ENCODE peak calls at places on chromosome 7, in four cellular contexts. B is foreskin fibroblast, Y is HFF-Myc, L is tibial nerve. A is an unnamed sample.

GRCh38 chr7:85774931-85775330 is 588.1 kb upstream of the SEMA3D start:
- DNase-seq in L (no peak), B (no peak), Y (no peak), A (no peak)

GRCh38 chr7:39386718-39387117 is 179.5 kb upstream of the YAE1 start:
- DNase-seq in L (no peak), Y (no peak), B (no peak), A (no peak)

GRCh38 chr7:27576360-27576944 is 86.2 kb downstream of the HIBADH start:
- DNase-seq in B (peak), Y (peak), L (peak), A (no peak)

GRCh38 chr7:111011500-111011899 is 79.4 kb upstream of the LRRN3 start:
- DNase-seq in Y (no peak), L (no peak), B (no peak), A (no peak)

GRCh38 chr7:74709880-74710671 is 52.6 kb downstream of the GTF2I start:
- DNase-seq in B (no peak), L (no peak), Y (no peak), A (no peak)

GRCh38 chr7:116218051-116218645 is 7.8 kb downstream of the TES start:
- DNase-seq in B (peak), Y (peak), L (no peak), A (no peak)

GRCh38 chr7:41820117-41820671 is 117.3 kb upstream of the INHBA start:
- DNase-seq in B (peak), Y (no peak), L (no peak), A (no peak)

GRCh38 chr7:100472854-100473499 is 6.0 kb downstream of the TSC22D4 start:
- DNase-seq in Y (no peak), L (no peak), B (no peak), A (peak)

GRCh38 chr7:44486693-44487092 is 3.8 kb downstream of the NUDCD3 start:
- DNase-seq in Y (no peak), L (no peak), B (peak), A (no peak)

GRCh38 chr7:102292813-102293798 is 6.4 kb downstream of the SH2B2 start:
- DNase-seq in Y (no peak), B (no peak), L (no peak), A (no peak)

GRCh38 chr7:150383710-150384397 is 4.7 kb downstream of the ZNF775 start:
- DNase-seq in Y (no peak), L (peak), B (no peak), A (no peak)

GRCh38 chr7:55074008-55074499 is 55.2 kb downstream of the EGFR start:
- DNase-seq in B (peak), L (no peak), Y (peak), A (no peak)

GRCh38 chr7:11642841-11643240 is 189.2 kb downstream of the THSD7A start:
- DNase-seq in L (no peak), Y (no peak), B (no peak), A (no peak)

GRCh38 chr7:26404189-26404996 is 112.7 kb downstream of the SNX10 start:
- DNase-seq in L (no peak), B (no peak), Y (no peak), A (no peak)

GRCh38 chr7:155234950-155235789 is 62.5 kb upstream of the INSIG1 start:
- DNase-seq in L (no peak), Y (no peak), B (no peak), A (no peak)

GRCh38 chr7:106187613-106188350 is 75.7 kb upstream of the SYPL1 start:
- DNase-seq in B (no peak), L (no peak), Y (no peak), A (no peak)

GRCh38 chr7:4842302-4843064 is 19.3 kb downstream of the PAPOLB start:
- DNase-seq in B (no peak), L (no peak), Y (no peak), A (no peak)

GRCh38 chr7:29344334-29344978 is 149.9 kb downstream of the CHN2 start:
- DNase-seq in L (no peak), Y (no peak), B (no peak), A (no peak)

DNA sequence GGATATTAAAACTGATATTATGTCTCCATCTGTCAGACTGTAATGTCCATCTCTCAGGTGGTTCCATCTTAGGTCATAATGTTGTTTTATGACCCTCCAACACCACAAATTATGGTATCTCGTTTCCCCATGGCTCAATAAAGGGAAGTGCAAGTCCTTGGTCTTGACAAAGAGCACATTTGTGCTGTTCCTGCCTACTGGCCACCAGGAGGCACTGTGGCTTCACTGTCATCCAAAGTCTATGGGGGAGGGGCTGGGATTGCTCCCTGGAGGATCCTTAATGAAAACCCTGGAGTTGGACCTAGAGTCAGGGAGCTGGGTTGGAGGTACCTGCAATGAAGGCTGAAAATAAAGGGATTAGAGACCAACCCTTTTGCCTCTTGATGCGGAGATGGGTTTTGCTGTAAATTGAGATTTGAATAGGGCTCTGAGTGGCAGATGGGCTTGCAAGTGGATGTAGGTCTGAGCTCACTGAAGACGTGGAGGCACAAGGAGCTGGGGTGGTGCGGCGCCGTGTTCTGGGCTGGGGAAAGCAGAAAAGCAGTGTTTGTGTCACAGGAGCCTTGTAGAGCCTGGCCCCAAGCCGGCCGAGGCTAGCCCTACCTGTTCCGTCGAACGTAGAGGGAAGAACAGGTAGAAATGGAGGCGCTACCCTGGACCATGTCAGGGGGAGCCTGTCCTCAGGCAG is 180.5 kb upstream of the PRSS58 start:
- DNase-seq in Y (no peak), L (no peak), B (peak), A (no peak)
- TF ChIP-seq CTCF in Y (peak), L (no peak), B (peak), A (peak)

DNA sequence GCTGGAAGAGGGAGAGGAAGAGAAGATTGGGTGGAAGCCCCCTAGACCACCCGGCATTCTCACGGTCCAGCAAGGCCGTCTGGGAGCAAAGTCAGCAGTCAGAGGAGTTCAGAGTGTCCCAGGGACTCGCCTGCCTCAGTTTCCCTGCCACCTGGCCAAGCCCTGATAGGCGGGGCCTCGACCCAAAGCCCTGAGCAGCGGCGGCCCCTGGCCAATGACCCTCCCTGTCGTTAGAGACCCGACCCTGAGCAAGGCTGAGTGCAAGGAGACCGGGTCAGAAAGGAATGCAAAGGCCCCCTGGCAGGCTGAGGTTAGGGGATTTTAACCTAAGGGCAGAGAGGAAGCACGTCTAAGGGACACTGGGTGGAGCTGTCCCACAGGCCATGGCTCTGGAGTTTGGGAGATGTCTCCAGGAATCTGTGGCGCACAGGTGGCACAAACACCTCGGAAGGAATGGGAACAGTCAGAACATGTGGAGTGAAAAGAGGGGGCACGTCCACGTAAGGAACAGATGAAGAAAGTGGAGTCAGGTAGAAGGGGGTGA is 196.8 kb upstream of the PDE1C start:
- DNase-seq in B (no peak), L (no peak), Y (no peak), A (no peak)
- TF ChIP-seq CTCF in B (no peak), L (no peak), Y (no peak), A (no peak)

GRCh38 chr7:1042161-1042833 is 2.0 kb upstream of the GPR146 start:
- DNase-seq in B (no peak), Y (no peak), L (no peak), A (no peak)

GRCh38 chr7:1045038-1045726 is 836 bp downstream of the GPR146 start:
- DNase-seq in Y (no peak), B (no peak), L (no peak), A (no peak)

GRCh38 chr7:1045727-1046063 is 1.3 kb downstream of the GPR146 start:
- DNase-seq in L (no peak), B (no peak), Y (no peak), A (no peak)

GRCh38 chr7:1043552-1044188 is 676 bp upstream of the GPR146 start:
- DNase-seq in B (no peak), L (no peak), Y (no peak), A (no peak)

DNA sequence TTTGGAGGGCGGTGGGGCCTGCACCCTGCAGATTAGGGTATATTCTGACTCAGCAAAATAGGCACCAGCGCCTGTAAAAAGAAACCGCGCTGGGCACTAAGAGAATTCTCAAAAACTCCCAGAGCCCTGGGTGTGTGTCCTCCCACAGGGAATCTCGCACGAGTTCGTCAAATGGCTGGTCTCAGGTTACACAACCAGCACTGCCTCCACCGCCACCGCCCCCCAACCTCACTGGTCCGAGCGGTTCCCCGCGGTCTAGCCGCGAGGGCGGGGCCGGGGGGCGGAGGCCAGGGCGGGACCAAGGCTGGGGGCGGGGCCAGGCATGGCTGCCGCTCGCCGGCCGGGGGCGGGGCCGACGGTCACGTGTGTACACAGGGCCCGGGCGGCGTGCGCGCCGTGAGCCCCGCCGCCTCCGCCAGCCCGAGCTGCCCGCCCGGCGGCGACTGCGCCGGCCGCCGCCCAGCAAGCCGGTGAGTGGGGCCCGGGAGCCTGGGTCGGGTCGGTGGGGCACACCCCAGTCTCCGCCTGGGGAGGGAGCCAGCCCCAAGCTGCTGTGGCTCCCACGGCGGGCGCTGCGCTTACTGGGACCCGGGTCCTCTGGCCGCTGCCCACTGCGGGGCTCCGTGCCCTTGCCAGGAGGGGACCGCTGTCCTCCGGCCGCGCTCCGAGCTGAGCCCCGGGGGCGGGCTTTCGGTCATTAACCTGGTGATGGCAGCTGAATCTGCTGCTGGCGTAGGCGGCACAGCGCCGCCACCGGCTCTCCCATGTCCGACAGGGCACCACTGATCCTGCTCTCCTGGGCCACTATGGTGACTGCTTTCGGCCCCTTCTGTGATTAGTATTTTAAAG is at the start of gene GPR146:
- DNase-seq in L (peak), Y (peak), B (peak), A (peak)
- TF ChIP-seq CTCF in L (peak), Y (peak), B (peak), A (peak)

GRCh38 chr7:90412458-90413184 is 9.4 kb downstream of the CLDN12 start:
- DNase-seq in B (no peak), L (no peak), Y (no peak), A (no peak)
- TF ChIP-seq CTCF in B (no peak), L (no peak), Y (peak), A (no peak)

DNA sequence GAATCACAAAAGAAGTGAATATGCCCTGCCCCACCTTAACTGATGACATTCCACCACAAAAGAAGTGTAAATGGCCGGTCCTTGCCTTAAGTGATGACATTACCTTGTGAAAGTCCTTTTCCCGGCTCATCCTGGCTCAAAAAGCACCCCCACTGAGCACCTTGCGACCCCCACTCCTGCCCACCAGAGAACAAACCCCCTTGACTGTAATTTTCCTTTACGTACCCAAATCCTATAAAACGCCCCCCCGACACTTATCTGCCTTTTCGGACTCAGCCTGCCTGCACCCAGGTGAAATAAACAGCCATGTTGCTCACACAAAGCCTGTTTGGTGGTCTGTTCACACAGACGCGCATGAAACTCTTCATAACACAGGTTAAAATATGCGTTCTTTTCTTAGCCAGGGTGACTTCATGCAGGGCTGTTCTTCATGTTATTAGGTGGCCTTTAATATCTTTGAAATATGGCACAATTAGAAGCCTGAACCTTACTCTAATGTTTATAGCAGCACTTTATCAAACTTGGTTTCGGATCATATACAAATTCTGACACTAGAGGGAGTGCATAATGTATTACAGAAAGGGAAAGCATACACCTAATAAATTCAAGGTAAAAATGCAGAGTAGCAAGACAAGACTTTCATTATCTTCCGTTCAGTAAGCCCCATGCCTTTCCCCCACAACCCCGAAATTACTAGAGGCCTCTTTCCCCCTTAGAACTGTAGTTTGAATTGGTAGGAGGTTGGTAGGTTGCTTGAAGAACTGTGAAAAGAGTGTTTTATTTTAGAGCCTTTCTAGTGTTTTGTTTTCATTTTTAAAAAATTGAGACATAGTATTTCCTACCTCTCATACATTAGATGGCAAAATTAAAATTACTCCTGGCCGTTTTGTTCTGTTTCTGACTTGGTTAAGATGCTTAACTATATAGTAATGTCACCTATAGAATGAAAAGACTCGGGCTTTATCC is 117.9 kb downstream of the NPY start:
- DNase-seq in B (peak), L (no peak), Y (no peak), A (no peak)
- TF ChIP-seq CTCF in B (peak), L (peak), Y (peak), A (peak)

GRCh38 chr7:91357929-91358328 is 93.7 kb downstream of the FZD1 start:
- DNase-seq in B (peak), L (no peak), Y (no peak), A (no peak)
- TF ChIP-seq CTCF in B (no peak), L (no peak), Y (no peak), A (no peak)